ENCODE peak calls at places on chromosomes 1 and 21, in nine cellular contexts. V is CD4-positive, alpha-beta memory T cell; P is COR-L47; O is DMS153; B is breast epithelium; L is T-helper 17 cell; Z is epithelial cell of proximal tubule; Q is transverse colon; S is DMS 273 treated with DMSO at 0.1 percent for 48 hours. C is an unnamed sample.

GRCh38 chr1:55420866-55421265 is 205.7 kb upstream of the USP24 start:
- DNase-seq in V (no peak), P (no peak), O (no peak), B (no peak), L (no peak), Z (no peak), Q (no peak), S (no peak), C (no peak)

GRCh38 chr1:107689733-107690132 is 275.2 kb downstream of the VAV3 start:
- DNase-seq in V (no peak), P (no peak), O (no peak), B (no peak), L (no peak), Z (no peak), Q (no peak), S (no peak), C (no peak)

GRCh38 chr21:37207441-37208009 is 59.6 kb downstream of the VPS26C start:
- DNase-seq in V (no peak), P (no peak), O (no peak), B (peak), L (no peak), Z (no peak), Q (peak), S (no peak), C (no peak)

GRCh38 chr1:200891774-200892157 is 2.9 kb upstream of the INAVA start:
- DNase-seq in V (no peak), P (no peak), O (no peak), B (no peak), L (no peak), Z (no peak), Q (peak), S (no peak), C (no peak)

GRCh38 chr21:14267071-14267470 is 51.1 kb downstream of the RBM11 start:
- DNase-seq in V (no peak), P (no peak), O (no peak), B (no peak), L (no peak), Z (no peak), Q (no peak), S (no peak), C (no peak)

GRCh38 chr1:175073054-175073453 is 5.4 kb downstream of the TNN start:
- DNase-seq in V (no peak), P (no peak), O (no peak), B (no peak), L (no peak), Z (no peak), Q (no peak), S (no peak), C (no peak)

GRCh38 chr1:200654660-200655059 is 15.0 kb downstream of the DDX59 start:
- DNase-seq in V (no peak), P (no peak), O (no peak), B (no peak), L (no peak), Z (no peak), Q (no peak), S (no peak), C (no peak)

GRCh38 chr1:22953392-22954141 is 19.1 kb downstream of the LACTBL1 start:
- DNase-seq in V (no peak), P (no peak), O (no peak), B (no peak), L (no peak), Z (no peak), Q (no peak), S (no peak), C (no peak)

GRCh38 chr1:21308847-21309652 is 18.8 kb upstream of the ECE1 start:
- DNase-seq in V (no peak), P (peak), O (no peak), B (no peak), L (no peak), Z (no peak), Q (peak), S (peak), C (no peak)

GRCh38 chr1:7223334-7224080 is 438.3 kb downstream of the CAMTA1 start:
- DNase-seq in V (no peak), P (peak), O (no peak), B (no peak), L (no peak), Z (no peak), Q (no peak), S (no peak), C (no peak)

GRCh38 chr1:58946390-58946789 is 162.5 kb upstream of the JUN start:
- DNase-seq in V (no peak), P (no peak), O (no peak), B (no peak), L (no peak), Z (no peak), Q (no peak), S (no peak), C (no peak)

GRCh38 chr1:218817747-218818146 is 355.9 kb upstream of the LYPLAL1 start:
- DNase-seq in V (no peak), P (no peak), O (no peak), B (no peak), L (no peak), Z (no peak), Q (no peak), S (peak), C (no peak)

GRCh38 chr1:38018864-38019343 is 6.4 kb downstream of the UTP11 start:
- DNase-seq in V (no peak), P (no peak), O (peak), B (no peak), L (no peak), Z (no peak), Q (no peak), S (peak), C (no peak)

GRCh38 chr1:66033781-66034180 is 241.1 kb downstream of the PDE4B start:
- DNase-seq in V (no peak), P (no peak), O (no peak), B (no peak), L (no peak), Z (no peak), Q (no peak), S (no peak), C (no peak)

GRCh38 chr1:64965239-64966157 is 851 bp downstream of the JAK1 start:
- DNase-seq in V (peak), P (peak), O (no peak), B (peak), L (peak), Z (no peak), Q (peak), S (peak), C (peak)

GRCh38 chr1:235012436-235013210 is 116.0 kb downstream of the TOMM20 start:
- DNase-seq in V (no peak), P (no peak), O (no peak), B (no peak), L (no peak), Z (no peak), Q (no peak), S (no peak), C (no peak)

GRCh38 chr1:86395771-86396502 is at the start of gene ODF2L:
- DNase-seq in V (peak), P (peak), O (peak), B (peak), L (peak), Z (no peak), Q (peak), S (peak), C (peak)

GRCh38 chr21:14543983-14544382 is 2.1 kb downstream of the SAMSN1 start:
- DNase-seq in V (peak), P (no peak), O (no peak), B (no peak), L (no peak), Z (no peak), Q (no peak), S (no peak), C (no peak)

GRCh38 chr1:221397606-221398005 is 344.3 kb downstream of the DUSP10 start:
- DNase-seq in V (no peak), P (no peak), O (no peak), B (no peak), L (no peak), Z (no peak), Q (no peak), S (no peak), C (no peak)

GRCh38 chr1:224528900-224529299 is 87.2 kb upstream of the CNIH3 start:
- DNase-seq in V (no peak), P (no peak), O (no peak), B (no peak), L (no peak), Z (no peak), Q (no peak), S (peak), C (no peak)

GRCh38 chr1:91853397-91853796 is 32.6 kb downstream of the TGFBR3 start:
- DNase-seq in V (no peak), P (no peak), O (no peak), B (no peak), L (no peak), Z (no peak), Q (no peak), S (no peak), C (no peak)

GRCh38 chr1:227880342-227880924 is 65.0 kb downstream of the PRSS38 start:
- DNase-seq in V (no peak), P (no peak), O (no peak), B (no peak), L (no peak), Z (no peak), Q (no peak), S (no peak), C (no peak)

GRCh38 chr1:160062134-160062533 is 7.8 kb downstream of the KCNJ10 start:
- DNase-seq in V (no peak), P (no peak), O (no peak), B (no peak), L (no peak), Z (no peak), Q (no peak), S (no peak), C (no peak)

GRCh38 chr1:162206749-162207635 is 137.5 kb downstream of the NOS1AP start:
- DNase-seq in V (no peak), P (peak), O (peak), B (peak), L (no peak), Z (peak), Q (peak), S (no peak), C (no peak)

GRCh38 chr1:104072915-104073371 is 323.2 kb downstream of the AMY1C start:
- DNase-seq in V (no peak), P (no peak), O (no peak), B (no peak), L (no peak), Z (no peak), Q (no peak), S (no peak), C (no peak)

GRCh38 chr21:35450830-35451229 is 401.7 kb upstream of the RUNX1 start:
- DNase-seq in V (no peak), P (no peak), O (no peak), B (no peak), L (no peak), Z (no peak), Q (no peak), S (no peak), C (no peak)

GRCh38 chr1:162997499-162998285 is 71.5 kb upstream of the RGS4 start:
- DNase-seq in V (no peak), P (no peak), O (no peak), B (no peak), L (no peak), Z (no peak), Q (no peak), S (no peak), C (no peak)

GRCh38 chr21:23837564-23837963 is 1769.7 kb downstream of the MRPL39 start:
- DNase-seq in V (no peak), P (peak), O (peak), B (no peak), L (no peak), Z (no peak), Q (no peak), S (no peak), C (no peak)

GRCh38 chr1:21635138-21635535 is 34.0 kb downstream of the RAP1GAP start:
- DNase-seq in V (no peak), P (no peak), O (no peak), B (no peak), L (no peak), Z (peak), Q (no peak), S (no peak), C (no peak)

GRCh38 chr1:153985341-153985912 is 712 bp downstream of the RAB13 start:
- DNase-seq in V (no peak), P (no peak), O (no peak), B (no peak), L (no peak), Z (peak), Q (peak), S (no peak), C (no peak)

GRCh38 chr1:31897534-31898100 is 40.6 kb downstream of the PTP4A2 start:
- DNase-seq in V (no peak), P (no peak), O (no peak), B (no peak), L (no peak), Z (no peak), Q (no peak), S (no peak), C (no peak)